ENCODE peak calls at places on chromosomes 16 and 17, in five cellular contexts. F is choroid plexus epithelial cell, T is neural crest cell, O is fibroblast of the conjunctiva, V is T-helper 2 cell. L is an unnamed sample.

GRCh38 chr16:69513180-69513966 is 52.4 kb upstream of the NFAT5 start:
- DNase-seq in T (no peak), F (no peak), O (no peak), V (no peak), L (no peak)

GRCh38 chr16:83744521-83744981 is 63.2 kb upstream of the HSBP1 start:
- DNase-seq in T (peak; percentile 43), F (peak; percentile 10), O (no peak), V (no peak), L (peak; percentile 68)

GRCh38 chr17:14078027-14078426 is 8.7 kb downstream of the COX10 start:
- DNase-seq in V (no peak), F (no peak), T (no peak), O (no peak), L (peak; percentile 39)

GRCh38 chr17:4154201-4154600 is 11.2 kb downstream of the CYB5D2 start:
- DNase-seq in T (no peak), V (no peak), F (no peak), O (no peak), L (no peak)

GRCh38 chr16:8645831-8646230 is 24.3 kb downstream of the METTL22 start:
- DNase-seq in T (no peak), V (no peak), O (no peak), F (no peak), L (no peak)

GRCh38 chr17:31582151-31582907 is 190.9 kb downstream of the RAB11FIP4 start:
- DNase-seq in O (no peak), F (peak; percentile 64), V (no peak), T (no peak), L (peak; percentile 68)

GRCh38 chr17:41060052-41060604 is at the start of gene KRTAP2-3:
- DNase-seq in F (peak; percentile 84), T (no peak), O (peak; percentile 54), V (no peak), L (peak; percentile 82)

GRCh38 chr16:67163903-67164558 is 514 bp upstream of the HSF4 start:
- DNase-seq in F (no peak), O (no peak), V (no peak), T (no peak), L (peak; percentile 51)

GRCh38 chr16:19882641-19883040 is 2.0 kb downstream of the GPRC5B start:
- DNase-seq in F (no peak), T (no peak), O (no peak), V (no peak), L (no peak)